ENCODE peak calls at places on chromosomes 11 and 22, in five cellular contexts. One of them, this sample, is unnamed.

GRCh38 chr11:31240340-31240904 is 129.1 kb downstream of the DCDC1 start:
- DNase-seq in lower lobe of right lung: no peak
- DNase-seq in Panc1: peak; percentile 18
- DNase-seq in HepG2: peak; percentile 59
- DNase-seq in ascending aorta: no peak
- DNase-seq in this sample: no peak

GRCh38 chr11:18312012-18312411 is 9.9 kb downstream of the HPS5 start:
- DNase-seq in lower lobe of right lung: no peak
- DNase-seq in Panc1: no peak
- DNase-seq in HepG2: no peak
- DNase-seq in ascending aorta: no peak
- DNase-seq in this sample: no peak

GRCh38 chr11:35838071-35838470 is 105.8 kb upstream of the LDLRAD3 start:
- DNase-seq in lower lobe of right lung: no peak
- DNase-seq in Panc1: no peak
- DNase-seq in HepG2: no peak
- DNase-seq in ascending aorta: no peak
- DNase-seq in this sample: no peak

GRCh38 chr22:49521787-49522224 is 305.9 kb downstream of the BRD1 start:
- DNase-seq in lower lobe of right lung: no peak
- DNase-seq in Panc1: no peak
- DNase-seq in HepG2: no peak
- DNase-seq in ascending aorta: no peak
- DNase-seq in this sample: no peak

GRCh38 chr11:32379714-32380113 is 55.6 kb downstream of the WT1 start:
- DNase-seq in lower lobe of right lung: no peak
- DNase-seq in Panc1: no peak
- DNase-seq in HepG2: no peak
- DNase-seq in ascending aorta: no peak
- DNase-seq in this sample: no peak

GRCh38 chr22:49948573-49948957 is 12.0 kb upstream of the PIM3 start:
- DNase-seq in lower lobe of right lung: no peak
- DNase-seq in Panc1: no peak
- DNase-seq in HepG2: no peak
- DNase-seq in ascending aorta: no peak
- DNase-seq in this sample: no peak

GRCh38 chr11:83194284-83195175 is 1.0 kb downstream of the ANKRD42 start:
- DNase-seq in lower lobe of right lung: peak; percentile 84
- DNase-seq in Panc1: no peak
- DNase-seq in HepG2: peak; percentile 38
- DNase-seq in ascending aorta: peak; percentile 23
- DNase-seq in this sample: peak; percentile 65

GRCh38 chr22:44752285-44753188 is at the start of gene ARHGAP8:
- DNase-seq in lower lobe of right lung: peak; percentile 75
- DNase-seq in Panc1: no peak
- DNase-seq in HepG2: no peak
- DNase-seq in ascending aorta: no peak
- DNase-seq in this sample: no peak

GRCh38 chr22:23404689-23405365 is 175.3 kb downstream of the IGLL1 start:
- DNase-seq in lower lobe of right lung: no peak
- DNase-seq in Panc1: no peak
- DNase-seq in HepG2: peak; percentile 35
- DNase-seq in ascending aorta: no peak
- DNase-seq in this sample: no peak

GRCh38 chr11:102469196-102469821 is 16.7 kb upstream of the TMEM123 start:
- DNase-seq in lower lobe of right lung: no peak
- DNase-seq in Panc1: no peak
- DNase-seq in HepG2: no peak
- DNase-seq in ascending aorta: no peak
- DNase-seq in this sample: no peak

GRCh38 chr11:59615132-59615636 is 390 bp downstream of the OSBP start:
- DNase-seq in lower lobe of right lung: peak; percentile 83
- DNase-seq in Panc1: no peak
- DNase-seq in HepG2: peak; percentile 26
- DNase-seq in ascending aorta: peak; percentile 10
- DNase-seq in this sample: peak; percentile 50

GRCh38 chr22:46072030-46072881 is 78.1 kb upstream of the PPARA start:
- DNase-seq in lower lobe of right lung: peak; percentile 89
- DNase-seq in Panc1: no peak
- DNase-seq in HepG2: no peak
- DNase-seq in ascending aorta: peak; percentile 8
- DNase-seq in this sample: peak; percentile 79

GRCh38 chr22:45922661-45923060 is 54.3 kb downstream of the WNT7B start:
- DNase-seq in lower lobe of right lung: no peak
- DNase-seq in Panc1: no peak
- DNase-seq in HepG2: no peak
- DNase-seq in ascending aorta: no peak
- DNase-seq in this sample: no peak

GRCh38 chr22:28246392-28246791 is 327.3 kb upstream of the PITPNB start:
- DNase-seq in lower lobe of right lung: no peak
- DNase-seq in Panc1: no peak
- DNase-seq in HepG2: no peak
- DNase-seq in ascending aorta: no peak
- DNase-seq in this sample: no peak

GRCh38 chr11:16186680-16187079 is 169.7 kb downstream of the SOX6 start:
- DNase-seq in lower lobe of right lung: no peak
- DNase-seq in Panc1: no peak
- DNase-seq in HepG2: no peak
- DNase-seq in ascending aorta: no peak
- DNase-seq in this sample: no peak

GRCh38 chr11:120331301-120331966 is 4.8 kb upstream of the ARHGEF12 start:
- DNase-seq in lower lobe of right lung: no peak
- DNase-seq in Panc1: no peak
- DNase-seq in HepG2: no peak
- DNase-seq in ascending aorta: no peak
- DNase-seq in this sample: no peak

GRCh38 chr11:79449040-79449439 is 8.2 kb upstream of the TENM4 start:
- DNase-seq in lower lobe of right lung: no peak
- DNase-seq in Panc1: no peak
- DNase-seq in HepG2: no peak
- DNase-seq in ascending aorta: no peak
- DNase-seq in this sample: no peak

GRCh38 chr11:95375881-95376280 is 144.9 kb upstream of the SESN3 start:
- DNase-seq in lower lobe of right lung: no peak
- DNase-seq in Panc1: no peak
- DNase-seq in HepG2: no peak
- DNase-seq in ascending aorta: no peak
- DNase-seq in this sample: no peak

GRCh38 chr22:46076651-46077339 is 73.5 kb upstream of the PPARA start:
- DNase-seq in lower lobe of right lung: peak; percentile 50
- DNase-seq in Panc1: no peak
- DNase-seq in HepG2: no peak
- DNase-seq in ascending aorta: peak; percentile 5
- DNase-seq in this sample: no peak

GRCh38 chr22:20095521-20095920 is 15.5 kb downstream of the DGCR8 start:
- DNase-seq in lower lobe of right lung: no peak
- DNase-seq in Panc1: no peak
- DNase-seq in HepG2: no peak
- DNase-seq in ascending aorta: no peak
- DNase-seq in this sample: no peak

GRCh38 chr22:20101638-20102037 is 14.3 kb upstream of the RANBP1 start:
- DNase-seq in lower lobe of right lung: peak; percentile 40
- DNase-seq in Panc1: no peak
- DNase-seq in HepG2: no peak
- DNase-seq in ascending aorta: no peak
- DNase-seq in this sample: no peak

GRCh38 chr22:20102203-20102780 is 13.6 kb upstream of the RANBP1 start:
- DNase-seq in lower lobe of right lung: no peak
- DNase-seq in Panc1: no peak
- DNase-seq in HepG2: no peak
- DNase-seq in ascending aorta: no peak
- DNase-seq in this sample: no peak

GRCh38 chr22:20096574-20097420 is 16.8 kb downstream of the DGCR8 start:
- DNase-seq in lower lobe of right lung: no peak
- DNase-seq in Panc1: no peak
- DNase-seq in HepG2: no peak
- DNase-seq in ascending aorta: no peak
- DNase-seq in this sample: no peak

GRCh38 chr22:20099099-20099711 is 16.7 kb upstream of the RANBP1 start:
- DNase-seq in lower lobe of right lung: peak; percentile 11
- DNase-seq in Panc1: no peak
- DNase-seq in HepG2: no peak
- DNase-seq in ascending aorta: no peak
- DNase-seq in this sample: no peak
- TF ChIP-seq CTCF in lower lobe of right lung: no peak
- TF ChIP-seq CTCF in Panc1: no peak
- TF ChIP-seq CTCF in HepG2: no peak
- TF ChIP-seq CTCF in ascending aorta: no peak
- TF ChIP-seq CTCF in this sample: no peak

GRCh38 chr11:76859708-76860233 is 947 bp upstream of the ACER3 start:
- DNase-seq in lower lobe of right lung: no peak
- DNase-seq in Panc1: no peak
- DNase-seq in HepG2: no peak
- DNase-seq in ascending aorta: no peak
- DNase-seq in this sample: no peak

GRCh38 chr11:76860539-76861475 is at the start of gene ACER3:
- DNase-seq in lower lobe of right lung: peak; percentile 97
- DNase-seq in Panc1: peak; percentile 63
- DNase-seq in HepG2: peak; percentile 78
- DNase-seq in ascending aorta: peak; percentile 77
- DNase-seq in this sample: peak; percentile 97

GRCh38 chr11:76856111-76856510 is 4.6 kb upstream of the ACER3 start:
- DNase-seq in lower lobe of right lung: no peak
- DNase-seq in Panc1: no peak
- DNase-seq in HepG2: no peak
- DNase-seq in ascending aorta: no peak
- DNase-seq in this sample: no peak

GRCh38 chr11:76856571-76856970 is 4.1 kb upstream of the ACER3 start:
- DNase-seq in lower lobe of right lung: no peak
- DNase-seq in Panc1: no peak
- DNase-seq in HepG2: no peak
- DNase-seq in ascending aorta: no peak
- DNase-seq in this sample: no peak

GRCh38 chr11:76857776-76858461 is 2.8 kb upstream of the ACER3 start:
- DNase-seq in lower lobe of right lung: no peak
- DNase-seq in Panc1: no peak
- DNase-seq in HepG2: no peak
- DNase-seq in ascending aorta: no peak
- DNase-seq in this sample: peak; percentile 29
- H3K4me3 ChIP-seq in lower lobe of right lung: no peak overlapping the region
- H3K4me3 ChIP-seq in Panc1: no peak overlapping the region
- H3K4me3 ChIP-seq in HepG2: no peak overlapping the region
- H3K4me3 ChIP-seq in ascending aorta: no peak overlapping the region
- H3K4me3 ChIP-seq in this sample: no peak overlapping the region

DNA sequence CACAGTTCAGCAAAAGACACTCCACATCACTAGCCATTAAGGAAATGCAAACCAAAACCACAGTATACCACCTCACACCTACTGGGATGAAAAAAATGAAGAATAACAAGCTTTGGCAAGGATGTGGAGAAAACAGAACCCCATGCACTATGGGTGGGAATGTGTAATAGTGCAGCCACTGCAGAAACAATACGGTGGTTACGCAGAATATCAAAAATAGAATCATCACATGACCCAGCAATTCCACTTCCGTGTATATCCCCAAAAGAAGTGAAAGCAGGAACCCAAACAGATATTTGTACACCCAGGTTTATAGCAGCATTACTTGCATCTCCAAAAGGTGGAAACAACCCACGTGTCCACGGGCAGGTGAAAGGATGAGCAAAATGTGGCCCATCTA is 20.8 kb downstream of the CARS1 start:
- DNase-seq in lower lobe of right lung: no peak
- DNase-seq in Panc1: no peak
- DNase-seq in HepG2: no peak
- DNase-seq in ascending aorta: no peak
- DNase-seq in this sample: no peak
- H3K36me3 ChIP-seq in lower lobe of right lung: peaks cover 93% of the 10 kb centered on the region
- H3K36me3 ChIP-seq in Panc1: peaks cover 51% of the 10 kb centered on the region
- H3K36me3 ChIP-seq in HepG2: peaks cover 76% of the 10 kb centered on the region
- H3K36me3 ChIP-seq in ascending aorta: peaks cover 82% of the 10 kb centered on the region
- H3K36me3 ChIP-seq in this sample: peaks cover 22% of the 10 kb centered on the region

GRCh38 chr11:9745411-9746211 is 81.7 kb downstream of the SWAP70 start:
- DNase-seq in lower lobe of right lung: no peak
- DNase-seq in Panc1: no peak
- DNase-seq in HepG2: no peak
- DNase-seq in ascending aorta: no peak
- DNase-seq in this sample: peak; percentile 65
- TF ChIP-seq CTCF in lower lobe of right lung: no peak
- TF ChIP-seq CTCF in Panc1: no peak
- TF ChIP-seq CTCF in HepG2: no peak
- TF ChIP-seq CTCF in ascending aorta: no peak
- TF ChIP-seq CTCF in this sample: no peak

GRCh38 chr11:8597182-8597581 is 3.2 kb upstream of the STK33 start:
- DNase-seq in lower lobe of right lung: no peak
- DNase-seq in Panc1: no peak
- DNase-seq in HepG2: no peak
- DNase-seq in ascending aorta: no peak
- DNase-seq in this sample: no peak

GRCh38 chr11:8596504-8597046 is 2.5 kb upstream of the STK33 start:
- DNase-seq in lower lobe of right lung: no peak
- DNase-seq in Panc1: no peak
- DNase-seq in HepG2: no peak
- DNase-seq in ascending aorta: no peak
- DNase-seq in this sample: no peak

GRCh38 chr11:8593455-8593854 is 573 bp downstream of the STK33 start:
- DNase-seq in lower lobe of right lung: no peak
- DNase-seq in Panc1: no peak
- DNase-seq in HepG2: no peak
- DNase-seq in ascending aorta: no peak
- DNase-seq in this sample: no peak

GRCh38 chr11:8593935-8594909 is at the start of gene STK33:
- DNase-seq in lower lobe of right lung: peak; percentile 76
- DNase-seq in Panc1: no peak
- DNase-seq in HepG2: peak; percentile 43
- DNase-seq in ascending aorta: no peak
- DNase-seq in this sample: peak; percentile 86
- H3K4me3 ChIP-seq in lower lobe of right lung: peak within 1 kb of the TSS; percentile 59
- H3K4me3 ChIP-seq in Panc1: peak within 1 kb of the TSS; percentile 52
- H3K4me3 ChIP-seq in HepG2: peak within 1 kb of the TSS; percentile 76
- H3K4me3 ChIP-seq in ascending aorta: peak within 1 kb of the TSS; percentile 56
- H3K4me3 ChIP-seq in this sample: peak within 1 kb of the TSS; percentile 68

DNA sequence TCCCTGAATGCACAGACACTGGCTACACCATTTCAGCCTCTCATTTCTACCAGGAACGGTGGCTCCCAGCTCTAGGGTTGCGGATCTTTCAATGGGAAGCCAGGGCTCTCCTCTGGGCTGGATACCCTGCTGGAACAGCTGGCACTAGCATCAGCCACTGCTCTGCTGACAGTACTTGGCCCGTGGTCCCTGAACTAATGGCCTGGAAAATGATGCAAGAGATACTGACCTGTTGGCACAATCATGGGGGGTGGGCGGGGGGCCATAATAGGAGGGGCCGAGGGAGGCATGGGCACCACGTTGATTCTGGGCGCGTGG is 10.7 kb upstream of the TBC1D10A start:
- DNase-seq in lower lobe of right lung: no peak
- DNase-seq in Panc1: no peak
- DNase-seq in HepG2: no peak
- DNase-seq in ascending aorta: no peak
- DNase-seq in this sample: no peak
- H3K36me3 ChIP-seq in lower lobe of right lung: peaks cover 100% of the 10 kb centered on the region
- H3K36me3 ChIP-seq in Panc1: peaks cover 5% of the 10 kb centered on the region
- H3K36me3 ChIP-seq in HepG2: peaks cover 94% of the 10 kb centered on the region
- H3K36me3 ChIP-seq in ascending aorta: peaks cover 100% of the 10 kb centered on the region
- H3K36me3 ChIP-seq in this sample: peaks cover 74% of the 10 kb centered on the region

This sample was measured in GM06990.